ENCODE peak calls at places on chromosomes 4 and X, in four cellular contexts. N, D, J and I are unnamed samples.

GRCh38 chr4:68597489-68597888 is 21.4 kb upstream of the UGT2B17 start:
- DNase-seq in D (no peak), J (no peak), N (no peak), I (no peak)

GRCh38 chr4:184408021-184408710 is 66.2 kb downstream of the IRF2 start:
- DNase-seq in J (peak; percentile 64), D (no peak), N (no peak), I (peak; percentile 54)

GRCh38 chr4:74006009-74006476 is 7.6 kb upstream of the CXCL5 start:
- DNase-seq in J (peak; percentile 57), N (no peak), D (peak; percentile 37), I (no peak)

GRCh38 chrX:110317079-110317819 is 636 bp downstream of the AMMECR1 start:
- DNase-seq in N (peak; percentile 29), J (no peak), D (peak; percentile 2), I (no peak)

GRCh38 chr4:84727491-84727890 is 144.6 kb downstream of the CDS1 start:
- DNase-seq in J (no peak), N (no peak), D (no peak), I (no peak)

GRCh38 chr4:153223935-153224334 is 19.7 kb downstream of the TRIM2 start:
- DNase-seq in N (no peak), J (no peak), D (no peak), I (no peak)

GRCh38 chrX:2351321-2351720 is 149.5 kb downstream of the DHRSX start:
- DNase-seq in J (peak; percentile 59), N (peak; percentile 21), D (peak; percentile 71), I (peak; percentile 83)

GRCh38 chr4:167232805-167233522 is 1.3 kb downstream of the SPOCK3 start:
- DNase-seq in N (no peak), D (no peak), J (no peak), I (no peak)

GRCh38 chr4:27009539-27009938 is 148.9 kb downstream of the STIM2 start:
- DNase-seq in D (no peak), J (no peak), N (no peak), I (no peak)

GRCh38 chrX:48523682-48524081 is 2.1 kb downstream of the EBP start:
- DNase-seq in D (no peak), N (no peak), J (no peak), I (no peak)

GRCh38 chrX:119406739-119407138 is 7.6 kb downstream of the SLC25A43 start:
- DNase-seq in J (no peak), N (no peak), D (no peak), I (no peak)

GRCh38 chrX:17580529-17581155 is 156.7 kb upstream of the SCML1 start:
- DNase-seq in D (no peak), J (peak; percentile 86), N (peak; percentile 16), I (peak; percentile 59)

GRCh38 chr4:188722911-188723310 is 583.7 kb downstream of the TRIML1 start:
- DNase-seq in J (no peak), N (no peak), D (no peak), I (no peak)

GRCh38 chr4:59971952-59972351 is 1228.2 kb upstream of the ADGRL3 start:
- DNase-seq in D (no peak), J (no peak), N (no peak), I (no peak)

GRCh38 chr4:154560824-154561231 is 2.0 kb upstream of the FGB start:
- DNase-seq in N (no peak), D (peak; percentile 71), J (peak; percentile 34), I (peak; percentile 87)

GRCh38 chr4:25842229-25842840 is 20.5 kb downstream of the SEL1L3 start:
- DNase-seq in N (no peak), D (no peak), J (no peak), I (no peak)

GRCh38 chr4:97548943-97549583 is 594.2 kb downstream of the STPG2 start:
- DNase-seq in N (no peak), D (peak; percentile 2), J (no peak), I (no peak)

GRCh38 chrX:48802813-48803261 is 970 bp downstream of the HDAC6 start:
- DNase-seq in D (no peak), J (no peak), N (no peak), I (no peak)

GRCh38 chrX:112820364-112821308 is 20.0 kb downstream of the AMOT start:
- DNase-seq in D (no peak), J (no peak), N (peak; percentile 27), I (no peak)

GRCh38 chr4:159158083-159158617 is 55.3 kb downstream of the RAPGEF2 start:
- DNase-seq in D (no peak), J (no peak), N (no peak), I (no peak)

GRCh38 chrX:130575831-130576404 is 174.1 kb downstream of the RBMX2 start:
- DNase-seq in J (peak; percentile 61), N (peak; percentile 45), D (peak; percentile 51), I (peak; percentile 14)

GRCh38 chr4:26028793-26029511 is 114.9 kb downstream of the SMIM20 start:
- DNase-seq in N (peak; percentile 90), J (peak; percentile 81), D (peak; percentile 10), I (no peak)

GRCh38 chr4:170386974-170387373 is 297.2 kb upstream of the AADAT start:
- DNase-seq in N (no peak), D (no peak), J (no peak), I (peak; percentile 20)

GRCh38 chr4:40918330-40918729 is 168.6 kb downstream of the NSUN7 start:
- DNase-seq in N (peak; percentile 52), D (peak; percentile 12), J (peak; percentile 92), I (peak; percentile 66)

GRCh38 chrX:10893976-10894375 is 217.2 kb upstream of the HCCS start:
- DNase-seq in J (no peak), D (no peak), N (no peak), I (no peak)

GRCh38 chrX:119981286-119982070 is 37.9 kb upstream of the NKAP start:
- DNase-seq in J (peak; percentile 43), D (peak; percentile 47), N (peak; percentile 46), I (peak; percentile 9)

GRCh38 chr4:8400641-8401325 is 39.7 kb downstream of the ACOX3 start:
- DNase-seq in D (no peak), J (no peak), N (no peak), I (no peak)

GRCh38 chr4:3291969-3292570 is 751 bp upstream of the RGS12 start:
- DNase-seq in J (peak; percentile 42), N (peak; percentile 80), D (peak; percentile 42), I (no peak)

GRCh38 chr4:3293410-3294391 is 880 bp downstream of the RGS12 start:
- DNase-seq in D (no peak), N (no peak), J (no peak), I (no peak)

GRCh38 chr4:3294401-3295241 is 1.8 kb downstream of the RGS12 start:
- DNase-seq in J (no peak), N (no peak), D (no peak), I (no peak)

GRCh38 chr4:3291411-3291968 is 1.3 kb upstream of the RGS12 start:
- DNase-seq in N (peak; percentile 40), D (no peak), J (no peak), I (no peak)

GRCh38 chr4:3292571-3293409 is at the start of gene RGS12:
- DNase-seq in J (peak; percentile 96), N (peak; percentile 97), D (peak; percentile 91), I (peak; percentile 91)
- H3K27ac ChIP-seq in J (peak within 1 kb of the TSS; percentile 35), N (peak within 1 kb of the TSS; percentile 95), D (peak within 1 kb of the TSS; percentile 82), I (peak within 1 kb of the TSS; percentile 48)

GRCh38 chr4:173494013-173494970 is 35.7 kb downstream of the HAND2 start:
- DNase-seq in N (peak; percentile 83), J (peak; percentile 71), D (peak; percentile 80), I (peak; percentile 59)
- TF ChIP-seq CTCF in N (peak; percentile 80), J (peak; percentile 78), D (peak; percentile 74), I (peak; percentile 91)

GRCh38 chr4:103197765-103198110 is 405 bp downstream of the CENPE start:
- DNase-seq in J (no peak), N (no peak), D (no peak), I (no peak)
- H3K27ac ChIP-seq in J (peak overlapping the region; percentile 40), N (peak overlapping the region; percentile 52), D (peak overlapping the region; percentile 90), I (peak overlapping the region; percentile 79)

DNA sequence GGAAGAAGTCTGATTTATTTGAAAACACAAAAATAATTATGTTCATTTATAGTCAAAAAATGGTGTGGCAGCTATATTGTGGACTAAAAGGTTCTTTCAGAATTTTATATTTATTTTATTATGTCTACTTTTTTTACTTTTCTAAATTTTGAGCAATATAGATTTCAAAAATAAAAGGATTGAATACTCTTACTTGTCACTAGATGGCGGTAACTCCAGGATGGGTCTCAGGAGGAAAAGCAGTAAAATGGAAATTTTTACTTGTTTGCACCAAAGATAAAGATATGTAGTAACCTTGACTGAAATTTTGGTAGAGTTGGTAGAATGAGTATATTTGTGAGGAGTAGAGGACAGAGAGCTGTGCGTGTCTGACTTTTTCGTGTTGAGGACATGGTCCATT is 14.5 kb upstream of the DACH2 start:
- DNase-seq in J (peak; percentile 21), N (peak; percentile 32), D (peak; percentile 17), I (no peak)
- TF ChIP-seq CTCF in J (peak; percentile 49), N (peak; percentile 64), D (peak; percentile 50), I (peak; percentile 57)

DNA sequence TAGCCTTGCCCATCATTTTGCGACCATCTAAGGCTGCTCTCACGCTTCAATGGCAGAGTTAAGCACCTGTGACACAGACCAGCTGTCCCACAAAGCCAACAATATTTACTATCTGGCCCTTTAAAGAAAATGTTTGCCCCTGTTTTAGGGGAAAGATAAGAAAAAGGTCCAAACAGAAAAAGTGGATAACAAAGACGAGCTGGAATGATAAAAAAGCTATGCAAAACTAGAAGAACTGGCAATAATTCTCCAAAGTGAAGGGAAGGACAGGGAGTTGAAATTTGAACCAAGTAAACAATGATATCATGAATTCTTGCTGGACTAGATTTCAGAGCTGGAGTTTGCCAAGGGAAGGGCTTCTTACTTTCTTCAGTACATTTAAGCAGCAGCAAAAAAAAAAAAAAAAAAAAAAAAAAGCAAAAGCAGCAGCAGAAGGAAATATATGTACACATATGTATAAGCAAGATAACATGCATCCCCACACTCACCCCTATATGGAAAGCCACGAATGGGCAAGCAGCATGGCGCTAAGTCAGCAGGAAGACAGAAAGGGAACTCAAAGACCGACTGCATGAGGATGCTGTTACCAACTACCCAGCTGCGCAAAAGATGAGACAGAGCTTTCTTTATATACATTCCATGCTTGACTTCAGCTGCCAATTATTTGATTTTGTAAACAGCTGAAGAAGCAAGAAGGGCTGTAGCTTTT is 12.4 kb downstream of the TRAPPC2 start:
- DNase-seq in J (peak; percentile 40), D (no peak), N (peak; percentile 41), I (peak; percentile 25)
- H3K27ac ChIP-seq in J (peak overlapping the region; percentile 62), D (no peak overlapping the region), N (peak overlapping the region; percentile 74), I (no peak overlapping the region)

GRCh38 chr4:112519689-112520597 is 4.0 kb upstream of the NEUROG2 start:
- DNase-seq in D (no peak), N (no peak), J (no peak), I (no peak)
- TF ChIP-seq CTCF in D (no peak), N (no peak), J (no peak), I (no peak)

DNA sequence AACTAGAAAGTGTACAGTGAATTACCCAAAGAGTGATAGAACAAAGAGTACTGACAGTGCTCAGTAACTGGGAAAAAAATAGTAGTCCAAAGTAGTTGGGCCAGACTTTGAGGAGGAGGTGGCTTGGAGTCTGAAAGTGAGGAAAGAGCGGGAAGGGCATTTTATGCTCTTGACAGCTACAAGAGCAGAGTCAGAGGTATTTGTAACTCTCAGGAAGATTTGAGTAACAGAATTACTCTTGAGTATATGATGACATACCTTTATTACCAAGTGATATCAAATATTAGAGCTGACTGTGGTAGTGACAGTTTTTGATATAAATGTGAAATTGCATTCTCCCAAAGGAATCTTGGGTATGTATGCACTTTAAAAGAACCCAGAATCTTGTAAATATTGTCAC is 2.2 kb downstream of the SLAIN2 start:
- DNase-seq in J (peak; percentile 40), D (no peak), N (no peak), I (no peak)
- H3K27ac ChIP-seq in J (peak overlapping the region; percentile 28), D (no peak overlapping the region), N (peak overlapping the region; percentile 100), I (no peak overlapping the region)

GRCh38 chrX:129462707-129463106 is 60.6 kb downstream of the SMARCA1 start:
- DNase-seq in D (no peak), N (no peak), J (no peak), I (no peak)
- TF ChIP-seq CTCF in D (peak; percentile 35), N (peak; percentile 33), J (peak; percentile 11), I (peak; percentile 1)